ENCODE peak calls at places on chromosomes 13 and 19, in ten cellular contexts. One of them, this sample, is unnamed.
A peak's percentile ranks its signal among the peaks of the same experiment; 100 is the strongest.

GRCh38 chr19:45860359-45861259 is 2.3 kb downstream of the SYMPK start:
- DNase-seq in stomach: no peak
- DNase-seq in heart left ventricle: no peak
- DNase-seq in testis: no peak
- DNase-seq in breast epithelium: no peak
- DNase-seq in IMR-90: no peak
- DNase-seq in H1: no peak
- DNase-seq in tibial nerve: no peak
- DNase-seq in ovary: no peak
- DNase-seq in transverse colon: no peak
- DNase-seq in this sample: no peak

GRCh38 chr19:51354103-51354741 is 12.0 kb downstream of the ETFB start:
- DNase-seq in stomach: no peak
- DNase-seq in heart left ventricle: no peak
- DNase-seq in testis: no peak
- DNase-seq in breast epithelium: no peak
- DNase-seq in IMR-90: no peak
- DNase-seq in H1: no peak
- DNase-seq in tibial nerve: no peak
- DNase-seq in ovary: no peak
- DNase-seq in transverse colon: no peak
- DNase-seq in this sample: no peak

GRCh38 chr19:18300930-18301717 is 19.7 kb upstream of the JUND start:
- DNase-seq in stomach: peak; percentile 86
- DNase-seq in heart left ventricle: peak; percentile 95
- DNase-seq in testis: no peak
- DNase-seq in breast epithelium: no peak
- DNase-seq in IMR-90: peak; percentile 62
- DNase-seq in H1: no peak
- DNase-seq in tibial nerve: peak; percentile 63
- DNase-seq in ovary: peak; percentile 71
- DNase-seq in transverse colon: peak; percentile 79
- DNase-seq in this sample: no peak

GRCh38 chr13:76965759-76966421 is 17.6 kb downstream of the ACOD1 start:
- DNase-seq in stomach: peak; percentile 33
- DNase-seq in heart left ventricle: peak; percentile 47
- DNase-seq in testis: peak; percentile 87
- DNase-seq in breast epithelium: no peak
- DNase-seq in IMR-90: peak; percentile 61
- DNase-seq in H1: no peak
- DNase-seq in tibial nerve: peak; percentile 66
- DNase-seq in ovary: peak; percentile 74
- DNase-seq in transverse colon: peak; percentile 14
- DNase-seq in this sample: no peak

GRCh38 chr19:19217110-19217509 is 5.4 kb downstream of the NCAN start:
- DNase-seq in stomach: no peak
- DNase-seq in heart left ventricle: no peak
- DNase-seq in testis: no peak
- DNase-seq in breast epithelium: no peak
- DNase-seq in IMR-90: peak; percentile 16
- DNase-seq in H1: no peak
- DNase-seq in tibial nerve: no peak
- DNase-seq in ovary: no peak
- DNase-seq in transverse colon: no peak
- DNase-seq in this sample: no peak

GRCh38 chr13:46149272-46150133 is 32.5 kb downstream of the LCP1 start:
- DNase-seq in stomach: no peak
- DNase-seq in heart left ventricle: no peak
- DNase-seq in testis: no peak
- DNase-seq in breast epithelium: no peak
- DNase-seq in IMR-90: peak; percentile 12
- DNase-seq in H1: no peak
- DNase-seq in tibial nerve: no peak
- DNase-seq in ovary: no peak
- DNase-seq in transverse colon: no peak
- DNase-seq in this sample: no peak

GRCh38 chr19:14112809-14113385 is 4.7 kb downstream of the PRKACA start:
- DNase-seq in stomach: no peak
- DNase-seq in heart left ventricle: peak; percentile 72
- DNase-seq in testis: peak; percentile 75
- DNase-seq in breast epithelium: no peak
- DNase-seq in IMR-90: no peak
- DNase-seq in H1: no peak
- DNase-seq in tibial nerve: peak; percentile 49
- DNase-seq in ovary: peak; percentile 87
- DNase-seq in transverse colon: no peak
- DNase-seq in this sample: no peak

GRCh38 chr19:18669883-18670282 is 13.6 kb upstream of the CRTC1 start:
- DNase-seq in stomach: no peak
- DNase-seq in heart left ventricle: no peak
- DNase-seq in testis: no peak
- DNase-seq in breast epithelium: no peak
- DNase-seq in IMR-90: no peak
- DNase-seq in H1: no peak
- DNase-seq in tibial nerve: no peak
- DNase-seq in ovary: no peak
- DNase-seq in transverse colon: no peak
- DNase-seq in this sample: no peak

GRCh38 chr13:114035583-114036501 is 62.0 kb upstream of the C13orf46 start:
- DNase-seq in stomach: no peak
- DNase-seq in heart left ventricle: no peak
- DNase-seq in testis: peak; percentile 65
- DNase-seq in breast epithelium: peak; percentile 69
- DNase-seq in IMR-90: peak; percentile 35
- DNase-seq in H1: no peak
- DNase-seq in tibial nerve: peak; percentile 50
- DNase-seq in ovary: no peak
- DNase-seq in transverse colon: no peak
- DNase-seq in this sample: no peak

GRCh38 chr13:110135977-110136597 is 170.9 kb downstream of the COL4A1 start:
- DNase-seq in stomach: no peak
- DNase-seq in heart left ventricle: no peak
- DNase-seq in testis: no peak
- DNase-seq in breast epithelium: no peak
- DNase-seq in IMR-90: no peak
- DNase-seq in H1: no peak
- DNase-seq in tibial nerve: no peak
- DNase-seq in ovary: no peak
- DNase-seq in transverse colon: no peak
- DNase-seq in this sample: peak; percentile 87

GRCh38 chr13:45538382-45538781 is 73.6 kb downstream of the COG3 start:
- DNase-seq in stomach: no peak
- DNase-seq in heart left ventricle: no peak
- DNase-seq in testis: no peak
- DNase-seq in breast epithelium: no peak
- DNase-seq in IMR-90: no peak
- DNase-seq in H1: no peak
- DNase-seq in tibial nerve: no peak
- DNase-seq in ovary: no peak
- DNase-seq in transverse colon: no peak
- DNase-seq in this sample: no peak

GRCh38 chr19:31110331-31110730 is 238.9 kb downstream of the TSHZ3 start:
- DNase-seq in stomach: no peak
- DNase-seq in heart left ventricle: no peak
- DNase-seq in testis: no peak
- DNase-seq in breast epithelium: no peak
- DNase-seq in IMR-90: peak; percentile 45
- DNase-seq in H1: peak; percentile 48
- DNase-seq in tibial nerve: no peak
- DNase-seq in ovary: peak; percentile 25
- DNase-seq in transverse colon: no peak
- DNase-seq in this sample: no peak

GRCh38 chr19:13707901-13708300 is 56.4 kb upstream of the MRI1 start:
- DNase-seq in stomach: no peak
- DNase-seq in heart left ventricle: no peak
- DNase-seq in testis: peak; percentile 27
- DNase-seq in breast epithelium: no peak
- DNase-seq in IMR-90: no peak
- DNase-seq in H1: no peak
- DNase-seq in tibial nerve: no peak
- DNase-seq in ovary: no peak
- DNase-seq in transverse colon: no peak
- DNase-seq in this sample: no peak

GRCh38 chr13:28778308-28779215 is 41.6 kb upstream of the MTUS2 start:
- DNase-seq in stomach: no peak
- DNase-seq in heart left ventricle: no peak
- DNase-seq in testis: no peak
- DNase-seq in breast epithelium: no peak
- DNase-seq in IMR-90: no peak
- DNase-seq in H1: no peak
- DNase-seq in tibial nerve: no peak
- DNase-seq in ovary: no peak
- DNase-seq in transverse colon: no peak
- DNase-seq in this sample: no peak

GRCh38 chr19:33676999-33677665 is 55.4 kb downstream of the CHST8 start:
- DNase-seq in stomach: peak; percentile 10
- DNase-seq in heart left ventricle: no peak
- DNase-seq in testis: no peak
- DNase-seq in breast epithelium: no peak
- DNase-seq in IMR-90: no peak
- DNase-seq in H1: no peak
- DNase-seq in tibial nerve: no peak
- DNase-seq in ovary: no peak
- DNase-seq in transverse colon: no peak
- DNase-seq in this sample: no peak

GRCh38 chr13:81223784-81224501 is 883.0 kb upstream of the SPRY2 start:
- DNase-seq in stomach: no peak
- DNase-seq in heart left ventricle: no peak
- DNase-seq in testis: no peak
- DNase-seq in breast epithelium: no peak
- DNase-seq in IMR-90: no peak
- DNase-seq in H1: no peak
- DNase-seq in tibial nerve: no peak
- DNase-seq in ovary: no peak
- DNase-seq in transverse colon: no peak
- DNase-seq in this sample: no peak

DNA sequence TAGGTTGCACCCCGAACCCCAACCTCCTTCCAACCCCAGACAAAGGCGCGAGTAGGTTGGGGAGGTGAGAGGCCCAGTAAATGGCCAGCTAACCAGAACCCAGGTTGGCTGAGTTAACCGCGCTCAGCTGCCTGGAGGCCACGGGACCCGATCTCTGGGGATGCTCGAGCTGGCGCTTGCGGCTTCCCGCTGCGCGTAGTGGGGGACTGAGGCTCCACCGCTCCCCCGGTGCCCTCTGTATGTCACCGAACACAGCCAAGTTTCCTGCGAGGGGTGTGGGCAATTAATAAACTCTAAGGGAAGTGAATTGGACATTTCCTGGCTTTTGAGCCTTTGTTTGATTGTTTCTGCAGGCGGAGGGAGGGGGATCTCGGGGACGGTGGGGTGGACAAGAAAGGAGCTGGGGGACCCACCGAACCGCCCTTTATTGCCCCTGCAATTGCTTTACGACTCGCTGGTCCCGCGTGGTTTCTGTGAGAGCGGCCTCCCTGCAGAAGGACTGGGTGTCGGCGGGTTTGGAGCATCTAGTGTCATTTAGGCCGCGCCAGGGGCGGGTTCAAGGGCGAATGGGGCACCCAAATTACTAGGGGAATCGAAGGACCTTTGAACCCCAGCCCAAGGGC is 3.5 kb upstream of the ZIC5 start:
- DNase-seq in stomach: peak; percentile 11
- DNase-seq in heart left ventricle: no peak
- DNase-seq in testis: no peak
- DNase-seq in breast epithelium: no peak
- DNase-seq in IMR-90: no peak
- DNase-seq in H1: peak; percentile 75
- DNase-seq in tibial nerve: no peak
- DNase-seq in ovary: no peak
- DNase-seq in transverse colon: no peak
- DNase-seq in this sample: no peak
- H3K27me3 ChIP-seq in stomach: peaks cover 98% of the 10 kb centered on the region
- H3K27me3 ChIP-seq in heart left ventricle: peaks cover 75% of the 10 kb centered on the region
- H3K27me3 ChIP-seq in testis: peaks cover 12% of the 10 kb centered on the region
- H3K27me3 ChIP-seq in breast epithelium: peaks cover 96% of the 10 kb centered on the region
- H3K27me3 ChIP-seq in IMR-90: peaks cover 91% of the 10 kb centered on the region
- H3K27me3 ChIP-seq in H1: peaks cover 7% of the 10 kb centered on the region
- H3K27me3 ChIP-seq in tibial nerve: peaks cover 25% of the 10 kb centered on the region
- H3K27me3 ChIP-seq in ovary: peaks cover 14% of the 10 kb centered on the region
- H3K27me3 ChIP-seq in transverse colon: peaks cover 97% of the 10 kb centered on the region
- H3K27me3 ChIP-seq in this sample: peaks cover 100% of the 10 kb centered on the region

GRCh38 chr19:57477191-57478008 is at the start of gene ZNF772:
- DNase-seq in stomach: peak; percentile 91
- DNase-seq in heart left ventricle: peak; percentile 96
- DNase-seq in testis: peak; percentile 98
- DNase-seq in breast epithelium: peak; percentile 86
- DNase-seq in IMR-90: peak; percentile 96
- DNase-seq in H1: peak; percentile 93
- DNase-seq in tibial nerve: peak; percentile 88
- DNase-seq in ovary: peak; percentile 87
- DNase-seq in transverse colon: peak; percentile 86
- DNase-seq in this sample: peak; percentile 97
- H3K27ac ChIP-seq in stomach: peak within 1 kb of the TSS; percentile 82
- H3K27ac ChIP-seq in heart left ventricle: peak within 1 kb of the TSS; percentile 85
- H3K27ac ChIP-seq in testis: peak within 1 kb of the TSS; percentile 73
- H3K27ac ChIP-seq in breast epithelium: peak within 1 kb of the TSS; percentile 79
- H3K27ac ChIP-seq in IMR-90: peak within 1 kb of the TSS; percentile 71
- H3K27ac ChIP-seq in H1: peak within 1 kb of the TSS; percentile 85
- H3K27ac ChIP-seq in tibial nerve: peak within 1 kb of the TSS; percentile 77
- H3K27ac ChIP-seq in ovary: no peak within 1 kb of the TSS
- H3K27ac ChIP-seq in transverse colon: peak within 1 kb of the TSS; percentile 74
- H3K27ac ChIP-seq in this sample: peak within 1 kb of the TSS; percentile 80

DNA sequence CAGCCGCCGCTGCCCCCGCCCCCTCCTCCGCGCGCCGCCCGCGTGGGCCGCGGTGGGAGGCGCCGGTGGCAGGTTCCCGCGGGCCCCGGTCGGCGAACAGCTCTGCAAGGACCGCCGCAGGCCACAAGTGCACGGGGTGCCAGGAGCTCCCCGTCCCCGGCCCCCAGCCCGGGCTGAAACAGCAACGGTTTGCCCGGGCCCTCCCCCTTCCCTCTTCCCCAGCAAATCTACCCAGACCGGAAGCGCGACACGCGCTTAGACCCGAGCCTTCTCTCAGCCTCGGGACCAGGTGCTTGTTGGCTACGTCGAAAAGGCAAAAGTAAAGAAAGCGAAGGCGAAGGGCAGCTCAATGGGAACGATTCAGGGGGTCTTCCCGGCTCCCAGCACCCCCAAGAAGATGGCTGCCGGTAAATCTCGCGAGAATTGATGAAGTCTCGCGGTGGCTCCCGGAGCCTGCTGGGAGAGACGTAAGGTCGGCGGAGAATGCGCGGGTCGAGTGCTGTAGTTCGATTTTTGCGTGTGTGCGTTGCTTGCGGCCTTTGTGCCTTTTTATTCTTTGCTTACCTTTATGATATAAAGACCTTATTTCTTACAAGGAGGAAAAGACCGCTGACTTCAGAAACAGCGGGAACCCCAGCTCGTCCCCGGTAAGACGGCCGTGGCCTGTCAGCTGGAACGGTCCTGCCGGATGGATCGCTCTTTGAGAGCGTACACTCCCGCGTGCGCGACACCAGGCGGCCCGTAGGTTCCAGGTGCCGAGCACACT is at the start of gene RBM26:
- DNase-seq in stomach: peak; percentile 94
- DNase-seq in heart left ventricle: peak; percentile 95
- DNase-seq in testis: peak; percentile 95
- DNase-seq in breast epithelium: peak; percentile 93
- DNase-seq in IMR-90: peak; percentile 94
- DNase-seq in H1: peak; percentile 98
- DNase-seq in tibial nerve: peak; percentile 96
- DNase-seq in ovary: peak; percentile 94
- DNase-seq in transverse colon: peak; percentile 94
- DNase-seq in this sample: peak; percentile 98
- TF ChIP-seq POLR2A in stomach: no peak
- TF ChIP-seq POLR2A in heart left ventricle: peak; percentile 49
- TF ChIP-seq POLR2A in testis: peak; percentile 21
- TF ChIP-seq POLR2A in breast epithelium: peak; percentile 81
- TF ChIP-seq POLR2A in IMR-90: peak; percentile 75
- TF ChIP-seq POLR2A in H1: peak; percentile 98
- TF ChIP-seq POLR2A in tibial nerve: peak; percentile 41
- TF ChIP-seq POLR2A in ovary: peak; percentile 75
- TF ChIP-seq POLR2A in transverse colon: peak; percentile 70
- TF ChIP-seq POLR2A in this sample: peak; percentile 35

GRCh38 chr13:96527497-96527896 is 437.6 kb downstream of the HS6ST3 start:
- DNase-seq in stomach: no peak
- DNase-seq in heart left ventricle: no peak
- DNase-seq in testis: no peak
- DNase-seq in breast epithelium: no peak
- DNase-seq in IMR-90: no peak
- DNase-seq in H1: no peak
- DNase-seq in tibial nerve: no peak
- DNase-seq in ovary: no peak
- DNase-seq in transverse colon: no peak
- DNase-seq in this sample: no peak
- H3K27me3 ChIP-seq in stomach: no peaks in the 10 kb centered on the region
- H3K27me3 ChIP-seq in heart left ventricle: no peaks in the 10 kb centered on the region
- H3K27me3 ChIP-seq in testis: no peaks in the 10 kb centered on the region
- H3K27me3 ChIP-seq in breast epithelium: no peaks in the 10 kb centered on the region
- H3K27me3 ChIP-seq in IMR-90: no peaks in the 10 kb centered on the region
- H3K27me3 ChIP-seq in H1: no peaks in the 10 kb centered on the region
- H3K27me3 ChIP-seq in tibial nerve: no peaks in the 10 kb centered on the region
- H3K27me3 ChIP-seq in ovary: no peaks in the 10 kb centered on the region
- H3K27me3 ChIP-seq in transverse colon: no peaks in the 10 kb centered on the region
- H3K27me3 ChIP-seq in this sample: no peaks in the 10 kb centered on the region